ENCODE peak calls at places on chromosome 17, in eight cellular contexts. G is GM23248, I is PC-3, Y is HCT116, B is SK-N-SH, N is OCI-LY7, P is hepatocyte, Q is GM23338. D is an unnamed sample. For H3K9me2, the result is how much of the 10 kb centered on the place peaks cover.

GRCh38 chr17:82917656-82918345 is 78.0 kb upstream of the ZNF750 start:
- DNase-seq in Q (peak), Y (no peak), B (peak), I (peak), N (peak), P (no peak), G (peak), D (no peak)

GRCh38 chr17:40872416-40872815 is 5.4 kb upstream of the KRT12 start:
- DNase-seq in G (no peak), P (no peak), B (no peak), N (no peak), Q (no peak), I (no peak), Y (no peak), D (no peak)

GRCh38 chr17:32586666-32587065 is 99.9 kb downstream of the CDK5R1 start:
- DNase-seq in Y (no peak), G (peak), B (no peak), N (no peak), P (no peak), Q (no peak), I (peak), D (no peak)

GRCh38 chr17:4583796-4584124 is 569 bp upstream of the SMTNL2 start:
- DNase-seq in Q (peak), I (no peak), B (peak), G (peak), Y (peak), N (peak), P (peak), D (no peak)

GRCh38 chr17:75242461-75243042 is 18.9 kb downstream of the GGA3 start:
- DNase-seq in P (no peak), I (no peak), Y (no peak), B (no peak), G (no peak), N (peak), Q (no peak), D (no peak)

GRCh38 chr17:21042434-21043295 is at the start of gene USP22:
- DNase-seq in Y (no peak), G (peak), I (no peak), N (peak), P (no peak), Q (no peak), B (peak), D (no peak)

GRCh38 chr17:83189673-83190385 is 110.4 kb downstream of the METRNL start:
- DNase-seq in B (no peak), P (peak), I (no peak), Q (no peak), G (peak), N (no peak), Y (no peak), D (no peak)

GRCh38 chr17:46194393-46195216 is 1.4 kb upstream of the KANSL1 start:
- DNase-seq in I (peak), Y (peak), B (peak), Q (peak), G (peak), N (peak), P (peak), D (peak)

GRCh38 chr17:6796887-6797490 is 21.0 kb downstream of the FBXO39 start:
- DNase-seq in I (peak), B (no peak), Y (no peak), P (no peak), N (no peak), G (peak), Q (no peak), D (no peak)

GRCh38 chr17:74935585-74936469 is at the start of gene OTOP3:
- DNase-seq in Y (no peak), G (peak), P (no peak), N (no peak), I (no peak), Q (peak), B (peak), D (no peak)

GRCh38 chr17:8159032-8159400 is 3.7 kb downstream of the VAMP2 start:
- DNase-seq in N (no peak), I (no peak), Q (no peak), Y (no peak), B (no peak), G (no peak), P (no peak), D (no peak)

DNA sequence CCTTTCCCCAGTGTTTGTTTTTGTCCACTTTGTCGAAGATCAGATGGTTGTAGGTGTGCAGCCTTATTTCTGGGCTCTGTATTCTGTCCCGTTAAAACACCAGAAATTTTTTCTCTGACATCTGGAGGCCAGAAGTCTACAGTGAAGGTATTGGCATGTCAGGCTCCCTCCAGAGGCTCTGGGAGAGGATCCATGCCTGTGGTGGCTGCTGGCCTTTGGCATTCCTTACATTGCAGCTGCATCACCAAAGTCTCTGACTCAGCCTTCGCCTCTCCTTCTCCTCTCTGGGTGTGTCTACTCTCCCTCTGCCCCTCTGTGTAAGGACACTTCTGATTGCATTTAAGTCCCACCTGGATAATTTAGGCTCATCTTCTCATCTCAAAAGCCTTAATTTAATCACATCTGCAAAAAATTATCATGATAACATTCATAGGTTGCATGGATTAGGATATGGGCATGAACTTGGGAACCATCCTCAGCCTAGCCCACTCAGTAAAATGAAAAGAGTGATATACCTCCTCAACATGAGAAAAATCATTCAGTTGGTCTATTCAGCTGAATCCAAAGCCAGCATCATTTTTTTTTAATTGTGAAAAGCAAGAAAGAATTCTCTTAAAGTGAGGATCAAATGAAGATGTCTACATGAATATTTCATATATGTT is 78.0 kb downstream of the MAP2K6 start:
- DNase-seq in Q (peak), P (peak), I (peak), Y (peak), N (no peak), G (peak), B (peak), D (no peak)
- TF ChIP-seq EZH2phosphoT487 in Q (no peak), P (no peak), I (no peak), Y (no peak), N (no peak), G (no peak), B (no peak), D (no peak)

GRCh38 chr17:48640858-48641180 is 14.7 kb upstream of the HOXB9 start:
- DNase-seq in Q (no peak), Y (no peak), P (no peak), G (no peak), B (no peak), I (no peak), N (no peak), D (no peak)
- H3K27ac ChIP-seq in Q (no peak), Y (no peak), P (no peak), G (no peak), B (no peak), I (no peak), N (no peak), D (no peak)

DNA sequence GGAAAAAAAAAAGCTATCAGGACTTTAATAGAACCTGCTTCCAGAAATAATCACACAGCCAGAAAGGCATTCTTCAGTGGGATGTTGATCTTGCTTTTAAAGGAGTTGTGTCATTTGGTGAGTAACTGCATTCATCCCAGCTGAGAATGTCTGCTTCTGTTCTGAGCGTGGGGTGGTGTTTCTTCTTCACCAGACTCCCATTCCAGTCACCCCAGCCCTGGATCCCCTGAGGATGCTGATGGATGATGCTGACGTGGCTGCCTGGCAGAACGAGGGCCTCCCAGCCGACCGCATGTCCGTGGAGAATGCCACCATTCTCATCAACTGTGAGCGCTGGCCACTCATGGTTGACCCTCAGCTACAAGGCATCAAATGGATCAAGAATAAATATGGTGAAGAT is 122.5 kb downstream of the ZNF18 start:
- DNase-seq in B (no peak), I (no peak), G (no peak), Y (no peak), N (no peak), P (no peak), Q (no peak), D (no peak)
- H3K9me2 ChIP-seq in B (under half), I (under half), G (under half), Y (under half), N (under half), P (under half), Q (under half), D (under half)

GRCh38 chr17:15436399-15437369 is 30.7 kb downstream of the CDRT4 start:
- DNase-seq in P (peak), I (peak), B (no peak), N (peak), Y (peak), Q (peak), G (peak), D (no peak)
- TF ChIP-seq EZH2phosphoT487 in P (no peak), I (no peak), B (no peak), N (no peak), Y (no peak), Q (no peak), G (no peak), D (no peak)

DNA sequence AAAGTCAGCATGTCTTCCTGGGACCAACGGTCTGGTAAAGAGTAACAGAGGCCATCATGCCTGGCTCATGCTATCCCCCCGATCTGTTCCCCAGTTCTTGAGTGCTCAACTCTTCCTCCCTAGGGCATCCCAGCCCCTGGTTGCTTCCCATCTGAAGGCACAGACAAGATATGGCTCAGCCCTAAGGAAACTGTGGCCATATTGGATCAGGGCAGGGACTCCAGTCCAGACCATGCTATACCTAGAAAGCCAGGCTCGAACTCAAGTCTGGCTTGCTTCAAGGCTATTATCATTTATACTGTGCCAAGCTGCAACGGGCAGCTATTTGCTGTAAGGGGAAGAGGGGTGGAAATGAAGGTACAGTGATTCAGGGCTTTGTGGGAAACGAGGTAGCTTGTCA is 2.8 kb downstream of the UBTF start:
- DNase-seq in Q (no peak), G (no peak), Y (no peak), P (no peak), N (peak), B (no peak), I (no peak), D (no peak)
- H3K27ac ChIP-seq in Q (no peak), G (no peak), Y (no peak), P (no peak), N (peak), B (no peak), I (no peak), D (peak)

DNA sequence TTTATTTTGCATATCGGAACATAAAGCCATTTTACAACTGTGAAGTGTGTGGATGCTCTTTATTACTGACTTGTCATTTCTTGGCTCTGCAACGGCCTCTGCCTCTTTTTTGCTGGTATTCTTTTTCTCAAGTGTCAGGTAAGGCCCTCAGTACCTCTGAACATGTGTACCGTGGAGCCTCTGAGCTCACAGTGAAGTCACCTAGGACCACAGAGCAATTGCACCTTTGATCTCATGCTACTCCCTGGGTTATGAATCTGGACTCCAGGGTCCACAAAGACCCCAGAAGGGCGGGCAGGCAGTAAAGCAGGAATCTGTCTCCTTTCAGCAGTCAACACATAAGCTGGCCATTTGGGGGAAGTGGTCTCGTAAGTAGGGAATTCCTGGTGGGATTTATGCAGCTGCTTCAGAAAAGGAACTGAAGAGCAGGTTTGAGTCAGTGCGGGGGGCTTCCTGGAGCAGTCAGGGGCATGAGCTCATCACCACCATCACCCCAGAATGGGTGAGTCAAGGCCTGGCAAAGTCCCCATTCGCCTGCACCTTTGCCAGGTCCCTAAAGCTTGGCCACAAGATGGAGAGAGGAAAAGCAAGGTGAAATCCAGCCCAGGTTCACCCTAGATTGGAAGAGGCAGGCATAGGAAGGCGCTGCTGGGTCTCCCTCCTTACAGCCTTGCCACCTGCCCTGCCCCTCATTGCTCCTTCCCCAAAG is 33.0 kb downstream of the TBX4 start:
- DNase-seq in Y (no peak), N (no peak), I (peak), P (no peak), G (peak), Q (no peak), B (no peak), D (no peak)
- H3K9me2 ChIP-seq in Y (under half), N (under half), I (under half), P (under half), G (under half), Q (under half), B (under half), D (under half)

GRCh38 chr17:80763293-80763867 is 218.7 kb downstream of the RPTOR start:
- DNase-seq in B (no peak), Y (no peak), Q (no peak), I (no peak), N (no peak), P (no peak), G (no peak), D (no peak)

GRCh38 chr17:80766290-80766689 is 221.7 kb downstream of the RPTOR start:
- DNase-seq in Y (no peak), G (no peak), I (no peak), P (no peak), N (no peak), Q (no peak), B (no peak), D (no peak)

GRCh38 chr17:80768936-80769335 is 222.7 kb upstream of the CHMP6 start:
- DNase-seq in I (no peak), N (no peak), G (no peak), Q (no peak), P (no peak), B (no peak), Y (no peak), D (no peak)

GRCh38 chr17:80762076-80762475 is 217.4 kb downstream of the RPTOR start:
- DNase-seq in I (no peak), B (no peak), Q (no peak), Y (no peak), P (no peak), G (no peak), N (no peak), D (no peak)

GRCh38 chr17:80765241-80766022 is 220.8 kb downstream of the RPTOR start:
- DNase-seq in P (no peak), Y (no peak), G (no peak), N (peak), I (no peak), Q (no peak), B (no peak), D (no peak)
- TF ChIP-seq EZH2phosphoT487 in P (no peak), Y (no peak), G (no peak), N (no peak), I (no peak), Q (no peak), B (no peak), D (no peak)

DNA sequence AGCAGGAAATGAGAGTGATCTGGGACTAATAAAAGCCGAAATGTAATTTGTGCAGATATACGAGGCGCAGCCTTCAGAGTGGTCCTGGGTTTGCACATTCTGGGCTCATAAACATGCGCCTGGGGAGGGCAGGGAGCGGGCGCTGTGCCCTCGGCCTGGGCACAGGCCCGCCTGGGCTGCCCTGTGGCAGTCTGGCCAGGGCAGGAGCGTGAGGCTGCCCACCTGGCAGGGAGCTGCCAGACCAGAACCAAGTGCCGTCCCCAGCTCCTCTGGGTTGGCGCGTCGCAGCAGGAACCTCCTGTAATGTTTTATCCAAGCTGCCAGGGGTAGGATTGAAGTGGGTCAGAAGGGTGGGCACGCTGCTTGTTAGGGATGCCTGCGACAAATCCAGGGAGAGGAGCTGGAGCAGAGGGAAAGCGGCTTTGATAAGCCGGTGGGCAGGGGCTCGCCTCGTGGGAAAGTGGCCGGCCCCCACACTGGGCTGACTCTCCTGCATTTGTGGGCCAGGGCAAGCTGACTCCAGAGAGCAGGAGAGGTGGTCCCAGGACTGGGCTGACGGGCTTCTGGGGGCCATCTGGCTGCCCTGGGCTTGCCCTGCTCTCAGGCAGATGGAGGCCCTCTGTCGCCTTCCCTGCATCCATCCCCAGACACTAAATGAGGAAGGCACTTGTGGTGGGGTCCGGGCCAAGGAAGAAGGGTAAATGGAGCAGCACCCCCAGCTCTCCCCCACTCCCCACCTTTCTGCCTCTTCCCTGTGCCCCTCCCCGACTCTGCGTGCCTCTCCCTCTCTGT is 45.9 kb downstream of the SREBF1 start:
- DNase-seq in G (no peak), Y (no peak), I (no peak), B (peak), P (no peak), Q (no peak), N (no peak), D (no peak)
- H3K27ac ChIP-seq in G (no peak), Y (no peak), I (no peak), B (no peak), P (no peak), Q (no peak), N (no peak), D (no peak)

GRCh38 chr17:683499-684254 is 31.0 kb downstream of the VPS53 start:
- DNase-seq in B (no peak), P (no peak), G (no peak), I (no peak), N (no peak), Y (no peak), Q (no peak), D (no peak)

GRCh38 chr17:681738-682137 is 32.9 kb downstream of the VPS53 start:
- DNase-seq in N (no peak), Q (no peak), B (no peak), I (no peak), G (peak), P (no peak), Y (no peak), D (no peak)

GRCh38 chr17:682150-682549 is 32.5 kb downstream of the VPS53 start:
- DNase-seq in I (no peak), G (no peak), B (no peak), N (no peak), Q (no peak), Y (no peak), P (no peak), D (peak)

GRCh38 chr17:683040-683439 is 31.6 kb downstream of the VPS53 start:
- DNase-seq in B (no peak), N (no peak), Y (no peak), I (no peak), P (no peak), Q (no peak), G (no peak), D (no peak)

DNA sequence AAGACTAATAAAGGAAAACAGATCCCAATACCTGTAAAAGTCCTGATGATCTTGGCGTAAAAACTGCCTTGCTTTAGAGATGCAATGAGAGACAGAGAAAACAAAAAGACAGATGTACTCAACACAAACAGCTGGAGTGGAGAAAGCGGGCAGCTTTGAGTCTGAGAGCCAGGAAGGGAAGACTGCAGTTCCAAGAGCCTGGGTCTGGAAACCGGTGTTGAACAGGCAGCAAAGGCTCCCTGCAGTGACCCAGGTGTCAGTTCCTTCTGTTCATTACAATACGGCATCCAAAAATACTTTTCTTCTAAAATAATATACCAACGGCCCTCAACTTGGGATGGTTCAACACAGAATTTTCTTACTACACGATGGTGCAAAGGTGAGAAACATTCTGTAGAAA is 29.6 kb downstream of the VPS53 start:
- DNase-seq in Y (no peak), I (no peak), Q (no peak), B (no peak), N (no peak), P (no peak), G (no peak), D (no peak)
- H3K9me2 ChIP-seq in Y (under half), I (under half), Q (under half), B (under half), N (under half), P (under half), G (under half), D (under half)

DNA sequence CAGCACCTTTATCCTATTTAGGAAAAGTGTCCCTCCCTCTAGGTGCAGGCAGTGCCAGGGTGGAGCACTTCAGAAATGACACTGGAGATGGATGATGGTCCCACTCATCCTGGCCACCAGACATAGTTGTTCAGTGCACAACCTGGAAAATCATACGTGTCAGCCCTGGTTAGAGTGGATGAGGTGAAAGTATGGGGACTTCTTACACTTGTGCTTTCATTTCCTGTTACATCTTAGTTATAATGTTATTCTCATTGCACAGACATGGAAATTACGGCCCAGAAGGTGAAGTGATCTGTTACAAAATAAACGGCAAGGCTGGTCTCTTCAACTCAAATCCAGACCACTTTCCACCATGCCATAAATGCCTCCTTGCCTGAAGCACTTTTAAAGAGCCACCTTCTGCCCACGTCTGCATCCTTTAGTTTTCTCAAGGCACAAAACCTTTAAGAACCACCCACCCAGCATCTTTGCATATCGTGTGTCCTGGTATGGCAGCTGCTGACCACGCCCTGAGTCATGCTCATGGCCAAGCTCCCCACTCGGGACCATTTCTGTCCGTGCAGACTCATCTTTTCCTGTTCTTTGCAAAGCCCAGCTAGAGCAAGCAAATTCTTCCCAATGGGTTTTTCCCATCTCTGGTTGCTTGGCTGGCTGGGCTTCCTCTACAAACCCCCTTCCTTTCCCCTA is 22.4 kb downstream of the TBC1D3B start:
- DNase-seq in N (no peak), G (peak), I (no peak), Q (no peak), B (no peak), P (no peak), Y (no peak), D (no peak)
- TF ChIP-seq EZH2phosphoT487 in N (no peak), G (no peak), I (no peak), Q (no peak), B (no peak), P (no peak), Y (no peak), D (no peak)